ENCODE peak calls at places on chromosome 15, in five cellular contexts. K, H, D, O and Q are unnamed samples.

GRCh38 chr15:39400821-39401550 is 179.9 kb upstream of the THBS1 start:
- DNase-seq in K (no peak), H (peak), D (peak), O (peak), Q (peak)

GRCh38 chr15:89002281-89002761 is 85.9 kb upstream of the ABHD2 start:
- DNase-seq in K (no peak), H (peak), D (peak), O (peak), Q (peak)

GRCh38 chr15:76439542-76439941 is 103.0 kb downstream of the ISL2 start:
- DNase-seq in K (peak), H (no peak), D (no peak), O (no peak), Q (no peak)

GRCh38 chr15:57878573-57878972 is 172.1 kb downstream of the POLR2M start:
- DNase-seq in K (no peak), H (peak), D (no peak), O (no peak), Q (no peak)

GRCh38 chr15:75307778-75308390 is 25.2 kb downstream of the GOLGA6D start:
- DNase-seq in K (peak), H (peak), D (no peak), O (peak), Q (peak)

GRCh38 chr15:100926971-100927756 is 8.0 kb downstream of the LRRK1 start:
- DNase-seq in K (no peak), H (no peak), D (no peak), O (no peak), Q (no peak)

GRCh38 chr15:99264125-99264524 is 12.8 kb downstream of the LRRC28 start:
- DNase-seq in K (peak), H (no peak), D (no peak), O (no peak), Q (no peak)

GRCh38 chr15:67446449-67446848 is 74.5 kb upstream of the C15orf61 start:
- DNase-seq in K (peak), H (no peak), D (no peak), O (no peak), Q (no peak)

GRCh38 chr15:73753250-73754130 is at the start of gene INSYN1:
- DNase-seq in K (peak), H (peak), D (no peak), O (peak), Q (peak)

GRCh38 chr15:89946681-89947313 is 34.0 kb upstream of the ARPIN start:
- DNase-seq in K (no peak), H (no peak), D (no peak), O (no peak), Q (no peak)

GRCh38 chr15:90001062-90001682 is at the start of gene ZNF710:
- DNase-seq in K (peak), H (peak), D (peak), O (peak), Q (peak)

GRCh38 chr15:99485153-99485947 is 80.4 kb upstream of the MEF2A start:
- DNase-seq in K (peak), H (peak), D (no peak), O (no peak), Q (no peak)

GRCh38 chr15:78065973-78066946 is 11.3 kb downstream of the TBC1D2B start:
- DNase-seq in K (no peak), H (peak), D (no peak), O (peak), Q (no peak)

GRCh38 chr15:50765202-50765967 is at the start of gene SPPL2A:
- DNase-seq in K (peak), H (peak), D (peak), O (peak), Q (peak)

GRCh38 chr15:77836116-77836798 is 203.5 kb upstream of the LINGO1 start:
- DNase-seq in K (peak), H (no peak), D (peak), O (peak), Q (no peak)

GRCh38 chr15:55991841-55992768 is 1.3 kb downstream of the NEDD4 start:
- DNase-seq in K (no peak), H (peak), D (no peak), O (peak), Q (peak)

GRCh38 chr15:31062965-31063355 is 38.6 kb downstream of the TRPM1 start:
- DNase-seq in K (no peak), H (peak), D (no peak), O (no peak), Q (no peak)

GRCh38 chr15:25176616-25176923 is 221.8 kb downstream of the SNRPN start:
- DNase-seq in K (no peak), H (no peak), D (no peak), O (no peak), Q (no peak)

GRCh38 chr15:52161406-52161966 is 29.7 kb downstream of the GNB5 start:
- DNase-seq in K (no peak), H (no peak), D (no peak), O (no peak), Q (no peak)

GRCh38 chr15:100201376-100202280 is 140.1 kb downstream of the ADAMTS17 start:
- DNase-seq in K (no peak), H (no peak), D (no peak), O (peak), Q (peak)

GRCh38 chr15:88918738-88919137 is 5.6 kb upstream of the MFGE8 start:
- DNase-seq in K (no peak), H (peak), D (peak), O (peak), Q (peak)

GRCh38 chr15:94480289-94480834 is 249.0 kb downstream of the MCTP2 start:
- DNase-seq in K (no peak), H (no peak), D (no peak), O (no peak), Q (no peak)

GRCh38 chr15:94858011-94858410 is 626.6 kb downstream of the MCTP2 start:
- DNase-seq in K (peak), H (no peak), D (no peak), O (no peak), Q (no peak)

GRCh38 chr15:85479071-85479647 is 98.8 kb downstream of the AKAP13 start:
- DNase-seq in K (peak), H (peak), D (peak), O (peak), Q (peak)

GRCh38 chr15:51641490-51642135 is 19.0 kb upstream of the DMXL2 start:
- DNase-seq in K (no peak), H (no peak), D (no peak), O (no peak), Q (no peak)

GRCh38 chr15:76312540-76313174 is 1.4 kb upstream of the ETFA start:
- DNase-seq in K (no peak), H (peak), D (peak), O (peak), Q (no peak)

GRCh38 chr15:62524848-62525247 is 359.8 kb upstream of the C2CD4B start:
- DNase-seq in K (no peak), H (peak), D (peak), O (peak), Q (no peak)
- H3K27ac ChIP-seq in K (no peak), H (peak), D (no peak), O (no peak), Q (no peak)

GRCh38 chr15:71082803-71083202 is 32.5 kb upstream of the THSD4 start:
- DNase-seq in K (no peak), H (peak), D (no peak), O (no peak), Q (no peak)
- H2AFZ ChIP-seq in K (no peak), H (peak), D (peak), O (no peak), Q (peak)

DNA sequence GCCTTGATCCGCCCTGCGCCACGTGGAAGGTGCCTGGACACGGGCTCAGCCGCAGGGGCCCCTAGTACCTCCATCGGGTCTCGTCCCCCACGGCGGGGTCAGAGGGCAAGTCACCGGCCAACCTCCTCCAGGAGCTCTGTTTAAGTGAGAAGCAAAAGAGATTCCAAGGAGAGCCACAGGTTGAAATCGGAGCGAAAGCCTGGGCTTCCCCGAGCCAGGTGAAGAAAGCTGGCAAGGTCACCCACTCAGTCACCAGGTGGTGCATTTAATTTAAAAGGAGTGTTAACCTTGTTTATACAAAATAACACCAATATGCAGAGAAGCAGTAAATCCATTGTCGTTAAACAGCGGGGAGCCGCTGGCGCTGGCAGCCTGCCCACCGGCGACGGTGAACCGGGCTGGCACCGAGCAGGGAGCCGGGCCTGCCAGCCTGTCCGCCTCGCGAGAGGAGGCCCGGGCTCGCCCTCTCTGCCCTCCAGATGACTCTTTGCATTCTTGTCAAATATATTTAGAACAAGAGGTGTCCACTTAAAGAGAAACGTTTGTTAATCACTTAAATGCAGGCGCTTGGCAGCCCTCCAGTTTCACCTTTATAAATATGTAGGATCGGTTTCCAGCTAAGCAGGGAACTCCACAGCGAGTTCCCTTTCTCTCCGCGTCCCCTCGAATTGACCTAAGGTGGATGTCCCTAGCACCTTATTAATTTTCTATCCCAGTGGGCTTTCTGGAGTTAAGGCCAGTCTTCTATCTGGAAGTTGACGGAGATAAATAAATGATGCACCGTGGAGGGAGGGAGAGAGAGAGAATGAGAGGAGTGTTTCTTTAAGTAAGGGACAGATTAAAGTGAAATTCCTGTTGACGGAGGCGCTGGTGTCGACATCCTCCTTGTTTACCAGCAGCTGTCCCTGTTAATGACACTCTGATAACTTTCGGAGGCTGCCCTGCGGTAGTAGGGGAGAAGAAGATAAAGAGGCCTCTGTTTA is 277.2 kb upstream of the NR2F2 start:
- DNase-seq in K (peak), H (peak), D (no peak), O (peak), Q (peak)
- H3K27ac ChIP-seq in K (no peak), H (no peak), D (no peak), O (no peak), Q (no peak)

DNA sequence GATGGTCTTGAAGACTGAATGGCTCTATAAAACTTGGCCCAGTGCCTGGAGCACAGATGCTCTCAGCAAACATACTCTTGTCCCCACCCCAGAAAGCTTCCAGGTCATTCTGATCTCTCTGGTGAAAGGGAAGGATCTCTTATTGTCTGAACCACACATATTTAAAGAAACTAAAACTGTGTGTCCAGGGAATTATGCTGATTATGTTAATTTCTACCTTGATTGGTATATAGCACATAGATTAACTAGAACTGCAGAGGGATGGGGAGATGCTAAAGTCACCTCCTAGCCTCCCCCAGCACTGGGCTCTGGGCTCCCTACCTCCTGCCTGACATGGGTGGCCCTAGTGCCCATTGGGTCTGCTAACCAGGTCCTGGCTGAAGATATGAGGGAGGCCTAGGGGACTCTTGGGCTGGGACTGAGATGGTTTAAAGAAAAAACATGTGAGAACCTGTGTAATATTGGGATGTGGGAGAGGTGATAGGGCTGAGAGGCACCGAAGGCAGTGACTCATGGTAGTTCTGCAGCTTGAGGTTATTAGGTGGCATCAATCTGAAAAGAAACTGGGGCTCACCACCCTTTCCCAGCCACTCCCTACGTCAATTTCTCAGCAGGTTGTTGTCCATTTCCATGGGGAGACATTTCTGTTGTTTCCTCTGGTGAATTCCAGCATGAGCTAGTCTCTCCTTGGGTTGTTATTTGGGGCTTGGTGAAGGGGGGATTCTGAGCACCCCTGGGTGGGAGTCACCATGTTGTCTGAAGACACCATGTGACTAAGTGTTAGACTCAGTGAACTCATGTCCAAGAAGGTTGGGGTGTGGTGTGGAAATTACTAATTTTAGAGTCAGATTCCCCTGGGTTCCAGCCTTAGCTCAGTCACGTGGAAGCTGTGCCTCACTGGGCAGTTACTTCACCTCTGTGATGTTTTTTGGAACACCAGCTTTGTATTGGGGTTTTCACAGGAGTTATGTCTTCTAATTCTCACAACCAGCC is 171.2 kb downstream of the RPLP1 start:
- DNase-seq in K (no peak), H (peak), D (no peak), O (no peak), Q (no peak)
- H2AFZ ChIP-seq in K (no peak), H (no peak), D (no peak), O (no peak), Q (no peak)

GRCh38 chr15:34038404-34039179 is 412 bp downstream of the AVEN start:
- DNase-seq in K (peak), H (peak), D (peak), O (peak), Q (peak)
- H3K27ac ChIP-seq in K (no peak), H (peak), D (peak), O (peak), Q (peak)

GRCh38 chr15:98003528-98003927 is 43.0 kb downstream of the ARRDC4 start:
- DNase-seq in K (no peak), H (no peak), D (no peak), O (no peak), Q (no peak)
- H2AFZ ChIP-seq in K (no peak), H (no peak), D (no peak), O (no peak), Q (no peak)

DNA sequence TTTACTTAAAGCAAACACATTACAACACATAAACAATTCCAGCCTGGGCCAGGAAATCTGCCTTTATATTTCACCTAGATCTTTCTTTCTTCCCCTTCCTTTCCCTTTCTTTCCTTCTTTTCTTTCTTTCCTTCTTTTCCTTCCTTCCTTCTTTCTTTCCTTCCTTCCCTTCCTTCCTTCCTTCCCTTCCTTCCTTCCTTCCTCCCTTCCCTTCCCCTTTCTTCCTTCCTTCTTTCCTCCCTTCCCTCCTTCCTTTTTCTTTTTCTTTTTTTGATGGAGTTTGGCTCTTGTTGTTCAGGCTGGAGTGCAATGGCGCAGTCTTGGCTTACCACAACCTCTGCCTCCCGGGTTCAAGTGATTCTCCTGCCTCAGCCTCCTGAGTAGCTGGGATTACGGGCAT is 24.1 kb upstream of the BNIP2 start:
- DNase-seq in K (no peak), H (no peak), D (no peak), O (no peak), Q (no peak)
- H3K27ac ChIP-seq in K (no peak), H (no peak), D (no peak), O (no peak), Q (no peak)

DNA sequence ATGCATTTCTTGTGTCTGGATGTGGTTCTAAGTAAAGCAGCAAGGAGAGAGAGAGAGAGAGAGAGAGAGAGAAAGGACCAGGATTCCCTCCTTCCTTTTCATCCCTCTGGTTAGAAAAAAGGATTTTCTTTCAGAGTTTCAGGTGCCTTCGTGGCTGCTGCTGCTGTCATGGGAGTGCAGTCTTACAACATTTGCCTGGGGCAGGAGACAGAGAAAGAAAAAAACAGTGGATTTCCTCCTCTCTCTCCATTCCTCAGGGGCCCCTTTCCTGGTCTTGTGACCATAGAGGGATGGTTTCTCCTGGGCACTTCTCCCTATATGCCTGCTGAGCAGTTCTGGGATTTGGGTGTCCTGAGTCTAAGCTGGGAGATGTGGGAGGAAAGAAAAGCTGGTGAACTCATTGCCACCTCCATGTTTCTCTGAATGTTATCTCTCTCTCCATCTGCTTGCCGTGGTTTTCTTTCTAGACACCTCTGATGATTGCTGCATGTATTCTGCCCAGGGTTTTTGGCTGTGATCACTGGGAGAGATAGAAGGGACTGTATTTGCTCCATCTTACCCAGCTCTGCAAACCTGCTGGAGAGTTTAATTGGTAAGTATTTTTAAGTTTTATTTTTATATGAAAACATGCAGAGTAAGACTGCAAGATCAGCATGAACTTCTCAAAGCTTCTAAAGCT is 142.4 kb upstream of the RGMA start:
- DNase-seq in K (no peak), H (no peak), D (no peak), O (no peak), Q (no peak)
- H2AFZ ChIP-seq in K (peak), H (no peak), D (no peak), O (no peak), Q (no peak)

GRCh38 chr15:81222007-81222406 is 25.3 kb downstream of the IL16 start:
- DNase-seq in K (peak), H (no peak), D (no peak), O (no peak), Q (no peak)

GRCh38 chr15:81223346-81223971 is 26.8 kb downstream of the IL16 start:
- DNase-seq in K (no peak), H (no peak), D (no peak), O (no peak), Q (no peak)

GRCh38 chr15:81221449-81221848 is 24.8 kb downstream of the IL16 start:
- DNase-seq in K (no peak), H (peak), D (no peak), O (no peak), Q (no peak)

GRCh38 chr15:81225161-81225671 is 28.5 kb downstream of the IL16 start:
- DNase-seq in K (no peak), H (peak), D (no peak), O (no peak), Q (peak)

GRCh38 chr15:81224232-81224631 is 27.6 kb downstream of the IL16 start:
- DNase-seq in K (no peak), H (no peak), D (no peak), O (no peak), Q (no peak)
- H3K27ac ChIP-seq in K (no peak), H (no peak), D (no peak), O (no peak), Q (no peak)